ENCODE peak calls at places on chromosomes 16 and 17, in four cellular contexts. F, J, I and R are unnamed samples.

GRCh38 chr17:50640701-50641338 is 6.1 kb downstream of the ABCC3 start:
- DNase-seq in F (no peak), J (no peak), I (no peak), R (no peak)

GRCh38 chr17:34241062-34241461 is 14.0 kb upstream of the CCL2 start:
- DNase-seq in F (no peak), J (no peak), I (no peak), R (no peak)

GRCh38 chr16:87881327-87882200 is 12.3 kb upstream of the SLC7A5 start:
- DNase-seq in F (no peak), J (no peak), I (no peak), R (no peak)

GRCh38 chr16:66923247-66923851 is 2.0 kb downstream of the RRAD start:
- DNase-seq in F (no peak), J (no peak), I (no peak), R (no peak)

GRCh38 chr16:55376567-55377167 is 52.7 kb downstream of the IRX6 start:
- DNase-seq in F (no peak), J (no peak), I (no peak), R (no peak)

GRCh38 chr16:12868169-12868568 is 33.2 kb upstream of the SHISA9 start:
- DNase-seq in F (no peak), J (peak), I (no peak), R (no peak)

GRCh38 chr17:27089929-27090247 is 204.0 kb upstream of the WSB1 start:
- DNase-seq in F (no peak), J (no peak), I (no peak), R (no peak)

GRCh38 chr17:50057521-50057991 is 1.6 kb downstream of the ITGA3 start:
- DNase-seq in F (no peak), J (no peak), I (no peak), R (no peak)

GRCh38 chr16:57194512-57194911 is 8.4 kb downstream of the RSPRY1 start:
- DNase-seq in F (no peak), J (no peak), I (no peak), R (no peak)

GRCh38 chr16:75267631-75268264 is 16.3 kb upstream of the BCAR1 start:
- DNase-seq in F (no peak), J (no peak), I (peak), R (no peak)

GRCh38 chr16:11734025-11734652 is 8.5 kb downstream of the TXNDC11 start:
- DNase-seq in F (no peak), J (peak), I (no peak), R (no peak)

GRCh38 chr17:72122668-72123495 is 2.1 kb downstream of the SOX9 start:
- DNase-seq in F (no peak), J (no peak), I (no peak), R (no peak)

GRCh38 chr17:73823684-73824083 is 179.4 kb upstream of the SDK2 start:
- DNase-seq in F (no peak), J (no peak), I (no peak), R (no peak)

GRCh38 chr16:56874800-56875199 is 9.8 kb downstream of the SLC12A3 start:
- DNase-seq in F (no peak), J (no peak), I (no peak), R (no peak)

GRCh38 chr16:67278773-67279295 is 498 bp upstream of the PLEKHG4 start:
- DNase-seq in F (peak), J (no peak), I (peak), R (peak)

GRCh38 chr16:57624806-57625500 is 3.5 kb upstream of the ADGRG1 start:
- DNase-seq in F (no peak), J (no peak), I (no peak), R (no peak)

GRCh38 chr17:42050360-42051012 is at the start of gene C17orf113:
- DNase-seq in F (peak), J (no peak), I (peak), R (peak)

GRCh38 chr17:50866950-50867855 is 1.0 kb upstream of the TOB1 start:
- DNase-seq in F (peak), J (peak), I (peak), R (peak)

GRCh38 chr17:44024271-44024663 is 9.5 kb upstream of the TMEM101 start:
- DNase-seq in F (no peak), J (no peak), I (no peak), R (no peak)

GRCh38 chr16:66984902-66985311 is 3.5 kb upstream of the CES4A start:
- DNase-seq in F (peak), J (no peak), I (no peak), R (no peak)

GRCh38 chr17:1529863-1530262 is 13.5 kb upstream of the INPP5K start:
- DNase-seq in F (no peak), J (peak), I (no peak), R (no peak)

GRCh38 chr17:44095647-44096496 is 25.3 kb downstream of the G6PC3 start:
- DNase-seq in F (no peak), J (no peak), I (peak), R (peak)

GRCh38 chr17:80441133-80441578 is 26.2 kb downstream of the ENDOV start:
- DNase-seq in F (peak), J (peak), I (no peak), R (peak)

GRCh38 chr16:840561-841454 is 40.3 kb upstream of the GNG13 start:
- DNase-seq in F (no peak), J (no peak), I (no peak), R (no peak)

GRCh38 chr16:68715471-68715870 is 21.6 kb upstream of the CDH1 start:
- DNase-seq in F (no peak), J (no peak), I (no peak), R (peak)

GRCh38 chr17:16989230-16989952 is 17.5 kb upstream of the TNFRSF13B start:
- DNase-seq in F (no peak), J (peak), I (no peak), R (no peak)